ENCODE peak calls at places on chromosomes 3 and 15, in six cellular contexts. K is fibroblast of mammary gland; R is stimulated activated CD4-positive, alpha-beta T cell treated with anti-CD3 and anti-CD28 coated beads, Interleukin-1b, Interleukin-23, amount 100 ng/mL, for 1 hour; W is foreskin fibroblast; Q is GM04503; L is HuH-7.5. M is an unnamed sample.

GRCh38 chr3:144677118-144677517 is 705.5 kb downstream of the DIPK2A start:
- DNase-seq in K (peak), R (no peak), W (peak), Q (peak), L (no peak), M (no peak)

GRCh38 chr3:70811880-70812279 is 499.4 kb upstream of the MDFIC2 start:
- DNase-seq in K (peak), R (no peak), W (peak), Q (peak), L (no peak), M (no peak)

GRCh38 chr3:40843851-40844548 is 319.2 kb downstream of the ZNF621 start:
- DNase-seq in K (no peak), R (no peak), W (no peak), Q (no peak), L (no peak), M (no peak)

GRCh38 chr3:86990734-86991481 is at the start of gene VGLL3:
- DNase-seq in K (peak), R (no peak), W (peak), Q (peak), L (peak), M (no peak)

GRCh38 chr3:157086053-157086761 is 73.7 kb downstream of the CCNL1 start:
- DNase-seq in K (no peak), R (no peak), W (no peak), Q (no peak), L (no peak), M (no peak)

GRCh38 chr3:42510325-42510724 is 7.9 kb downstream of the VIPR1 start:
- DNase-seq in K (no peak), R (no peak), W (no peak), Q (no peak), L (no peak), M (no peak)

GRCh38 chr15:101359365-101359947 is 64.4 kb upstream of the SNRPA1 start:
- DNase-seq in K (no peak), R (no peak), W (no peak), Q (no peak), L (no peak), M (no peak)

GRCh38 chr15:101059381-101060341 is 140.5 kb downstream of the LRRK1 start:
- DNase-seq in K (no peak), R (no peak), W (no peak), Q (no peak), L (no peak), M (no peak)

GRCh38 chr3:97821413-97821809 is 400 bp upstream of the CRYBG3 start:
- DNase-seq in K (peak), R (no peak), W (no peak), Q (no peak), L (peak), M (peak)

GRCh38 chr15:56824174-56824573 is 90.9 kb upstream of the ZNF280D start:
- DNase-seq in K (no peak), R (no peak), W (no peak), Q (no peak), L (no peak), M (no peak)

GRCh38 chr3:134456121-134456520 is 29.7 kb downstream of the ANAPC13 start:
- DNase-seq in K (no peak), R (no peak), W (no peak), Q (no peak), L (no peak), M (no peak)

GRCh38 chr15:58393196-58393790 is 38.5 kb upstream of the LIPC start:
- DNase-seq in K (peak), R (no peak), W (peak), Q (no peak), L (no peak), M (no peak)

GRCh38 chr3:114848087-114848486 is 299.0 kb downstream of the ZBTB20 start:
- DNase-seq in K (no peak), R (no peak), W (no peak), Q (no peak), L (no peak), M (no peak)

GRCh38 chr15:25366058-25366457 is 72.8 kb downstream of the UBE3A start:
- DNase-seq in K (no peak), R (no peak), W (no peak), Q (no peak), L (no peak), M (no peak)

GRCh38 chr3:63937661-63938651 is 25.8 kb upstream of the SCAANT1 start:
- DNase-seq in K (no peak), R (no peak), W (no peak), Q (no peak), L (no peak), M (no peak)

GRCh38 chr15:25345943-25346342 is 92.9 kb downstream of the UBE3A start:
- DNase-seq in K (peak), R (no peak), W (no peak), Q (peak), L (no peak), M (no peak)

GRCh38 chr3:127439621-127440020 is 150.9 kb downstream of the TPRA1 start:
- DNase-seq in K (no peak), R (no peak), W (no peak), Q (no peak), L (no peak), M (no peak)

GRCh38 chr15:68795298-68795848 is 25.3 kb downstream of the ANP32A start:
- DNase-seq in K (peak), R (peak), W (peak), Q (no peak), L (no peak), M (peak)

GRCh38 chr15:73983211-73983727 is 8.8 kb downstream of the STOML1 start:
- DNase-seq in K (peak), R (no peak), W (peak), Q (peak), L (no peak), M (no peak)

GRCh38 chr3:66110840-66111239 is 72.1 kb upstream of the MAGI1 start:
- DNase-seq in K (peak), R (no peak), W (peak), Q (no peak), L (no peak), M (no peak)

GRCh38 chr3:170579646-170580045 is 6.2 kb downstream of the SLC7A14 start:
- DNase-seq in K (no peak), R (no peak), W (no peak), Q (no peak), L (no peak), M (no peak)

GRCh38 chr15:57114070-57114469 is 195.6 kb downstream of the TCF12 start:
- DNase-seq in K (peak), R (no peak), W (peak), Q (no peak), L (no peak), M (no peak)

GRCh38 chr3:135138776-135139175 is 343.7 kb downstream of the EPHB1 start:
- DNase-seq in K (no peak), R (no peak), W (no peak), Q (no peak), L (no peak), M (no peak)

GRCh38 chr3:197592361-197593045 is 36.7 kb upstream of the BDH1 start:
- DNase-seq in K (no peak), R (no peak), W (no peak), Q (no peak), L (no peak), M (no peak)

GRCh38 chr3:129001101-129001816 is at the start of gene EFCC1:
- DNase-seq in K (no peak), R (no peak), W (peak), Q (no peak), L (no peak), M (no peak)

GRCh38 chr15:67828379-67828968 is 3.2 kb downstream of the SKOR1 start:
- DNase-seq in K (no peak), R (no peak), W (no peak), Q (no peak), L (no peak), M (no peak)

GRCh38 chr3:87320748-87321634 is 44.6 kb upstream of the POU1F1 start:
- DNase-seq in K (no peak), R (no peak), W (peak), Q (no peak), L (no peak), M (no peak)

GRCh38 chr15:58065445-58066041 is at the start of gene ALDH1A2:
- DNase-seq in K (no peak), R (no peak), W (peak), Q (no peak), L (no peak), M (no peak)

GRCh38 chr3:15535757-15536156 is 14.3 kb upstream of the COLQ start:
- DNase-seq in K (peak), R (no peak), W (peak), Q (no peak), L (no peak), M (no peak)

GRCh38 chr3:48285675-48286074 is 44.8 kb downstream of the ZNF589 start:
- DNase-seq in K (no peak), R (no peak), W (no peak), Q (no peak), L (no peak), M (no peak)

GRCh38 chr15:62749445-62749844 is 293.1 kb upstream of the TPM1 start:
- DNase-seq in K (no peak), R (no peak), W (peak), Q (no peak), L (no peak), M (no peak)

GRCh38 chr3:29153811-29154210 is 127.1 kb upstream of the RBMS3 start:
- DNase-seq in K (no peak), R (no peak), W (no peak), Q (no peak), L (no peak), M (no peak)

GRCh38 chr3:196207833-196208607 is 3.2 kb downstream of the ZDHHC19 start:
- DNase-seq in K (peak), R (no peak), W (peak), Q (no peak), L (peak), M (peak)

GRCh38 chr3:156253150-156253549 is 132.8 kb downstream of the KCNAB1 start:
- DNase-seq in K (no peak), R (no peak), W (no peak), Q (no peak), L (no peak), M (no peak)

GRCh38 chr3:139642981-139643380 is 34.8 kb downstream of the NMNAT3 start:
- DNase-seq in K (no peak), R (no peak), W (no peak), Q (no peak), L (no peak), M (no peak)

GRCh38 chr3:143421556-143421955 is 302.0 kb downstream of the CHST2 start:
- DNase-seq in K (no peak), R (no peak), W (peak), Q (no peak), L (no peak), M (no peak)

GRCh38 chr3:134993011-134993410 is 198.0 kb downstream of the EPHB1 start:
- DNase-seq in K (no peak), R (no peak), W (no peak), Q (no peak), L (no peak), M (no peak)

M was measured in activated gamma-delta T cell.